ENCODE peak calls at places on chromosomes 6 and 20, in four cellular contexts. One of them, this sample, is unnamed.

GRCh38 chr6:149545258-149545753 is 537 bp downstream of the PPIL4 start:
- DNase-seq in GM12891: no peak
- DNase-seq in GM12878: no peak
- DNase-seq in K562: peak
- DNase-seq in this sample: peak

GRCh38 chr6:22873531-22874136 is 304.3 kb downstream of the HDGFL1 start:
- DNase-seq in GM12878: no peak
- DNase-seq in K562: no peak
- DNase-seq in GM12891: no peak
- DNase-seq in this sample: no peak

GRCh38 chr6:11552390-11552789 is 14.8 kb downstream of the TMEM170B start:
- DNase-seq in GM12878: no peak
- DNase-seq in K562: no peak
- DNase-seq in GM12891: no peak
- DNase-seq in this sample: peak

GRCh38 chr6:41578714-41579610 is 32.8 kb downstream of the FOXP4 start:
- DNase-seq in K562: peak
- DNase-seq in GM12891: no peak
- DNase-seq in GM12878: no peak
- DNase-seq in this sample: no peak

GRCh38 chr6:46419576-46420002 is 71.7 kb downstream of the RCAN2 start:
- DNase-seq in GM12891: peak
- DNase-seq in K562: peak
- DNase-seq in GM12878: peak
- DNase-seq in this sample: no peak

GRCh38 chr6:125910518-125910917 is 46.1 kb upstream of the HINT3 start:
- DNase-seq in GM12891: no peak
- DNase-seq in K562: no peak
- DNase-seq in GM12878: peak
- DNase-seq in this sample: no peak

GRCh38 chr6:84426002-84426705 is 198.7 kb upstream of the CEP162 start:
- DNase-seq in GM12891: no peak
- DNase-seq in K562: no peak
- DNase-seq in GM12878: no peak
- DNase-seq in this sample: no peak

GRCh38 chr6:142883011-142883410 is 62.0 kb downstream of the HIVEP2 start:
- DNase-seq in GM12891: no peak
- DNase-seq in K562: no peak
- DNase-seq in GM12878: no peak
- DNase-seq in this sample: no peak

GRCh38 chr6:24985313-24985712 is 49.6 kb upstream of the RIPOR2 start:
- DNase-seq in GM12891: no peak
- DNase-seq in GM12878: no peak
- DNase-seq in K562: no peak
- DNase-seq in this sample: no peak

GRCh38 chr20:62010551-62011402 is 54.9 kb downstream of the TAF4 start:
- DNase-seq in K562: peak
- DNase-seq in GM12878: peak
- DNase-seq in GM12891: peak
- DNase-seq in this sample: no peak

GRCh38 chr6:170093658-170094596 is 197.0 kb downstream of the DLL1 start:
- DNase-seq in GM12878: no peak
- DNase-seq in K562: no peak
- DNase-seq in GM12891: no peak
- DNase-seq in this sample: no peak

GRCh38 chr6:37316071-37316470 is 37.7 kb upstream of the RNF8 start:
- DNase-seq in GM12878: no peak
- DNase-seq in K562: no peak
- DNase-seq in GM12891: no peak
- DNase-seq in this sample: no peak

GRCh38 chr6:142306736-142307135 is 4.9 kb downstream of the ADGRG6 start:
- DNase-seq in GM12891: no peak
- DNase-seq in K562: no peak
- DNase-seq in GM12878: no peak
- DNase-seq in this sample: no peak

GRCh38 chr6:111087871-111088667 is 766 bp downstream of the SLC16A10 start:
- DNase-seq in K562: no peak
- DNase-seq in GM12891: no peak
- DNase-seq in GM12878: no peak
- DNase-seq in this sample: no peak

GRCh38 chr20:46987001-46987400 is 92.4 kb downstream of the EYA2 start:
- DNase-seq in K562: no peak
- DNase-seq in GM12891: no peak
- DNase-seq in GM12878: no peak
- DNase-seq in this sample: no peak

GRCh38 chr6:163960128-163960527 is 545.6 kb downstream of the QKI start:
- DNase-seq in GM12891: no peak
- DNase-seq in GM12878: no peak
- DNase-seq in K562: no peak
- DNase-seq in this sample: no peak

GRCh38 chr6:108134213-108134973 is 31.4 kb upstream of the NR2E1 start:
- DNase-seq in GM12878: no peak
- DNase-seq in GM12891: no peak
- DNase-seq in K562: no peak
- DNase-seq in this sample: no peak

DNA sequence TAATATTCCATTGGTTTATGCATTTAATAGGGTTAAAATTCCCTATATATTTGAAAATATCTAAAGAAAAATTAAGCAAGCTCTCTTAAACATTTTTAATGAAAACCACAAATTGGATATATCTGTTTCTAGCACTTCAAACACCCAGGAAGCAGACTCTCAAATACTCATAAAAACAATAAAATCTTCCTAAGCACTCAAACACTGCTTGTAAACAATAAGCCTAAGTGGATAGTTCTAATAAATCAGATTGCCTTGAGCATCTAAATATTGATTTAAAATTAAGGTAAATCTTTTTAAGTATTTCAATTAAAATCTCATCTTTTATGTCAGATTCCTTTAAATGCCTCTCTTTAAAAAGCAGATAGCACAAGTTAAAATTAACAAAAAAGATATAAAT is 254.4 kb downstream of the KCNQ5 start:
- DNase-seq in GM12878: no peak
- DNase-seq in K562: no peak
- DNase-seq in GM12891: no peak
- DNase-seq in this sample: no peak
- TF ChIP-seq SPI1 in GM12878: no peak
- TF ChIP-seq SPI1 in K562: no peak
- TF ChIP-seq SPI1 in GM12891: no peak
- TF ChIP-seq SPI1 in this sample: no peak

DNA sequence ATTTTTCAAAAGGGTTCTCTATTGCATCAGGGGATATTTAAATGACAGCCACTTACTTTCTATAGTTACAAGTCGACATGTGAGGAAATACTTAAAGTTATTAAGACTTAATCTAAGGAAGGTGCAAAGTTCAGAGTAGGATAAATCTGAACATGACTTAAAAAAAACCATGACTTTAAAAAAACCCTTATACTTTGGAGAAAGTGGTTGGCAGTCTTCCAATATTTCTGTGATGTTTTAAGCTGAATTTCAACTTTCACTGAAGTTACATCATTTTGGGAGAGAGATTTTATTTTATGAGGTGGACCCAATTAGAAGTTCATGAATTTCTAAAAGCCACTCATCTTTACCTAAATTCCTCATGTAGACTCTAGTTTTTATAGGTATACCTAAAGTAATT is 56.4 kb upstream of the EMILIN3 start:
- DNase-seq in GM12878: no peak
- DNase-seq in GM12891: no peak
- DNase-seq in K562: no peak
- DNase-seq in this sample: no peak
- TF ChIP-seq SPI1 in GM12878: no peak
- TF ChIP-seq SPI1 in GM12891: no peak
- TF ChIP-seq SPI1 in K562: no peak
- TF ChIP-seq SPI1 in this sample: no peak

GRCh38 chr6:15904651-15905376 is 224.1 kb upstream of the MYLIP start:
- DNase-seq in GM12891: no peak
- DNase-seq in K562: no peak
- DNase-seq in GM12878: no peak
- DNase-seq in this sample: no peak

GRCh38 chr6:15905488-15906392 is 223.1 kb upstream of the MYLIP start:
- DNase-seq in K562: peak
- DNase-seq in GM12891: no peak
- DNase-seq in GM12878: no peak
- DNase-seq in this sample: peak

GRCh38 chr6:15897063-15897934 is 231.6 kb upstream of the MYLIP start:
- DNase-seq in GM12878: no peak
- DNase-seq in GM12891: no peak
- DNase-seq in K562: peak
- DNase-seq in this sample: peak

GRCh38 chr6:15898693-15899092 is 230.2 kb upstream of the MYLIP start:
- DNase-seq in GM12891: no peak
- DNase-seq in K562: no peak
- DNase-seq in GM12878: no peak
- DNase-seq in this sample: no peak

GRCh38 chr6:15901141-15902115 is 227.5 kb upstream of the MYLIP start:
- DNase-seq in K562: peak
- DNase-seq in GM12891: peak
- DNase-seq in GM12878: peak
- DNase-seq in this sample: peak
- TF ChIP-seq SPI1 in K562: no peak
- TF ChIP-seq SPI1 in GM12891: peak
- TF ChIP-seq SPI1 in GM12878: peak
- TF ChIP-seq SPI1 in this sample: no peak

DNA sequence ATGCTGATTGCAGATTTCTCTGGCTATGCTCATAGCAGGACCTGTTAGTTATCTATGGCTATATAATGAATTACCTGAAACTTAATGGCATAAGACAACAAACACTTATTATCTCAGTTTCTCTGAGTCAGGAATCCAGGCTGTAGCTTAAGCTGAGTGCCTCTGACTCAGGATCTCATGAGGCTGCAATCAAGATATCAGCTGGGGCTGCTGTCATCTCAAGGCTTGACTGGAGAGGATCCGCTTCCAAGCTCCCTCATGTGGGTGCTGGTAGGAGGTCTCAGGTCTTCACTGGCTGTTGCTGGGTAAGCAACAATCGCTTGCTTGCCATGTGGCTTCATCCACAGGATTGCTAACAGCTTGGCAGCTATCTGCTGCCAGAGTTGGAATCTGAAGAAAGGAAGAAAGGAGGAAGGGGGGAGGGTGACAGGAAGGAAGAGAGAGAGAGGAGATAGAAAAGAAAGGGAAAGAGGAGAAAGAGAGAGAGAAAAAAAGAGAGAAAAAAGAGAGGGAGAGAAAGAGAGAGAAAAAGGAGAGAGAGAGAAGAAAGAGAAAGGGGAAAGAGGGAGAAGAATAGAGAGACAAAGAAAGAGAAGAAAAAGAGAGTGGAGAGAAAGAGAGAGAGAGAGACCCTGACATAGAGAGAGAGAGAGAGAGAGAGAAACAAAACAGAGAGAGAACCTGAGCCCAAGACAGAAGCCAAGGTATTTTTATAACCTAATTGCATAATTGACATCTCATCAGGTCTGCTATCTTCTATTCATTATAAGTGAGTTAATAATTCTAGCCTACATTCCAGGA is 579.0 kb upstream of the BTBD3 start:
- DNase-seq in GM12878: no peak
- DNase-seq in K562: no peak
- DNase-seq in GM12891: no peak
- DNase-seq in this sample: no peak
- TF ChIP-seq SPI1 in GM12878: no peak
- TF ChIP-seq SPI1 in K562: no peak
- TF ChIP-seq SPI1 in GM12891: no peak
- TF ChIP-seq SPI1 in this sample: no peak

GRCh38 chr6:4806308-4807190 is 30.3 kb downstream of the CDYL start:
- DNase-seq in GM12891: no peak
- DNase-seq in K562: no peak
- DNase-seq in GM12878: no peak
- DNase-seq in this sample: no peak

GRCh38 chr6:4803343-4803744 is 27.1 kb downstream of the CDYL start:
- DNase-seq in K562: peak
- DNase-seq in GM12878: no peak
- DNase-seq in GM12891: no peak
- DNase-seq in this sample: no peak

GRCh38 chr6:4804095-4804494 is 27.9 kb downstream of the CDYL start:
- DNase-seq in GM12878: no peak
- DNase-seq in GM12891: no peak
- DNase-seq in K562: peak
- DNase-seq in this sample: no peak

GRCh38 chr6:4808396-4808795 is 32.2 kb downstream of the CDYL start:
- DNase-seq in K562: no peak
- DNase-seq in GM12878: no peak
- DNase-seq in GM12891: no peak
- DNase-seq in this sample: no peak

DNA sequence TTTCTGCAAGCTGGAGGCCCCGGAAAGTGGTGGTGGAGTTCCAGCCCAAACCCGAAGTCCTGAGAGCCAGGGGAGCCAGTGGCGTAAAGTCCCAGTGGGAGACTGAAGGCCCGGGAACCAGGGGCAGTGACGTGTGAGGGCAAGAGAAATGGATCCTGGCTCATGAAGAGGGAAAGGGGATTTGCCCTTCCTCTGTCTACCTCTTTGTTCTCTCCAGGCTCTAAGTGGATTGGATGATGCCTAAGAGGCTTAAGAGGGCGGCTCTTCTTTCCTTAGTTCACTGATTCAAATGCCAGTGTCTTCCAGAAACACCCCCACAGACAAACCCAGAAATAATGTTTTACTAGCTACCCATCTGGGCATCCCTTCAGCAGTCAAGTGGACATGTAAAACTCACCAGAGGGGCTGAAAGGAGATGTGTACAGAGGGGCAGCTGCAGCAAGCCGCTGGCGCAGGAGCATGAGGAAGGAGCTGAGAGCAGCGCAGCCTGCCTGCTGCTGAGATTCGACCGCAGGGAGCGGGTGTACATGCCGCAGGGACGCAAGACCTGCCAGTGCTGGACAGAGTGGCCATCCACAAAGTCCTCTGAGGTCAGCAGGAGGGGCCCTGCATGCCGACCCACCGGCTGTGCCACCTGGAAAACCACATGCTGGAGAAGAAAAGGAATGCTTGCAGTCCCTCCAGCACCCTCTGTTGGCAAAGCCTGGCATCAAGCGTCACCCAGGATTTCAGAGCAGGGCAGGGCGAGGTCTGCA is 29.5 kb downstream of the CDYL start:
- DNase-seq in K562: no peak
- DNase-seq in GM12891: no peak
- DNase-seq in GM12878: no peak
- DNase-seq in this sample: no peak
- TF ChIP-seq SPI1 in K562: no peak
- TF ChIP-seq SPI1 in GM12891: no peak
- TF ChIP-seq SPI1 in GM12878: no peak
- TF ChIP-seq SPI1 in this sample: no peak

DNA sequence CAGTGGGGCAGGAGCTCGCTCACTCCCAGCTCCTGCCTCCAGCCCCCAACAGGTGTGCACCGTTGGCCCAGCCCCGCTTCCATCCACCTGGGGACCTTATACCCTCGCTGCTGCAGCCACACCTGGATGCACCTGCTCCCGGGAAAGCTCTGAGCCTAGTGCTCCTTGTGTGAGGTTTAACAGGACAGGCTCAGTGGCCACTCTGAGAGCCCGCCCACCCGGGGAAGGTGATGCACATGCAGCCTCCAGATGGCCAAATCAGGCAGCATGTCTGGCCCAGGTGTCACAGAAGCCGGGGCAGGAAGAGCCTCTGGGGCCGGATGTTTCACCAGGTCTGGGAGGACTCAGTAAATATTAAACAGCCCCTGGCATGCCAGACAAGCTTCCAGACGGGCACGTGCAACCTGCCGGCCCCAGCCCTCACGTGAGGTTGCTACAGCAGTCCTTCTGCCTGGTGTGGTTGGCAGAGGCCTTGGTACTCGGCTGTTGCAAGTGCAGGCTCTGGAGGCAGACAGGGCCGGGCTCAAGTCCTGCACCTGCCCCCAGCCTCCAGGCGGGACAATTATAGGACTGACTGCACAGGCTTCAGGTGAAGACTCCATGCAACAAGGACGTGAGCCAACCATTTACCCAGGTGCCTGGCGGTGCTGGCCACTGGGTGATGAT is 66.9 kb downstream of the RIPOR3 start:
- DNase-seq in GM12878: no peak
- DNase-seq in K562: no peak
- DNase-seq in GM12891: no peak
- DNase-seq in this sample: no peak
- TF ChIP-seq SPI1 in GM12878: no peak
- TF ChIP-seq SPI1 in K562: no peak
- TF ChIP-seq SPI1 in GM12891: no peak
- TF ChIP-seq SPI1 in this sample: no peak

This sample was measured in HL-60.